ENCODE peak calls at places on chromosomes 1 and 21, in nine cellular contexts. B is NCI-H2171; E is stimulated activated CD4-positive, alpha-beta T cell treated with anti-CD3 and anti-CD28 coated beads, Interleukin-4, amount 100 ng/mL, for 4 hours; N is spleen; L is HEK293T; U is osteocyte; D is prostate gland; O is effector CD8-positive, alpha-beta T cell; C is activated naive CD8-positive, alpha-beta T cell treated with anti-CD3 and anti-CD28 coated beads, Interleukin-2, amount 50 U/mL, for 24 hours. S is an unnamed sample.

GRCh38 chr1:41365772-41366427 is 4.7 kb downstream of the FOXO6 start:
- DNase-seq in B (peak), E (peak), N (no peak), L (no peak), U (no peak), D (peak), O (peak), C (no peak), S (peak)

GRCh38 chr1:205570796-205571537 is 60.8 kb downstream of the ELK4 start:
- DNase-seq in B (no peak), E (no peak), N (no peak), L (no peak), U (no peak), D (no peak), O (no peak), C (no peak), S (no peak)

GRCh38 chr1:75795703-75796193 is 934 bp upstream of the MSH4 start:
- DNase-seq in B (no peak), E (no peak), N (no peak), L (no peak), U (no peak), D (no peak), O (no peak), C (peak), S (no peak)

GRCh38 chr1:154943649-154944421 is 7.3 kb upstream of the PMVK start:
- DNase-seq in B (no peak), E (no peak), N (no peak), L (peak), U (no peak), D (no peak), O (no peak), C (peak), S (no peak)

GRCh38 chr1:157956754-157957153 is 36.7 kb upstream of the KIRREL1 start:
- DNase-seq in B (no peak), E (no peak), N (no peak), L (no peak), U (no peak), D (no peak), O (no peak), C (no peak), S (no peak)

GRCh38 chr1:50774759-50775351 is 185.2 kb downstream of the FAF1 start:
- DNase-seq in B (peak), E (no peak), N (no peak), L (peak), U (no peak), D (peak), O (no peak), C (no peak), S (no peak)

GRCh38 chr1:47411441-47411840 is 4.6 kb upstream of the FOXE3 start:
- DNase-seq in B (no peak), E (no peak), N (no peak), L (no peak), U (no peak), D (no peak), O (no peak), C (no peak), S (no peak)

GRCh38 chr1:201551877-201552731 is 13.2 kb downstream of the NAV1 start:
- DNase-seq in B (no peak), E (no peak), N (no peak), L (no peak), U (no peak), D (no peak), O (no peak), C (no peak), S (no peak)

GRCh38 chr1:203306970-203307541 is 1.7 kb downstream of the BTG2 start:
- DNase-seq in B (no peak), E (peak), N (peak), L (no peak), U (no peak), D (no peak), O (no peak), C (peak), S (peak)

GRCh38 chr1:11456970-11457369 is 22.0 kb upstream of the DISP3 start:
- DNase-seq in B (peak), E (no peak), N (no peak), L (no peak), U (no peak), D (no peak), O (no peak), C (no peak), S (no peak)

GRCh38 chr1:227736814-227737432 is 1.7 kb downstream of the SNAP47 start:
- DNase-seq in B (no peak), E (no peak), N (no peak), L (no peak), U (no peak), D (no peak), O (no peak), C (no peak), S (no peak)

GRCh38 chr1:109104364-109105151 is 9.4 kb upstream of the ELAPOR1 start:
- DNase-seq in B (no peak), E (no peak), N (no peak), L (no peak), U (no peak), D (no peak), O (no peak), C (no peak), S (no peak)

GRCh38 chr1:53295295-53295694 is 32.6 kb downstream of the LRP8 start:
- DNase-seq in B (no peak), E (no peak), N (no peak), L (no peak), U (no peak), D (no peak), O (no peak), C (no peak), S (no peak)

GRCh38 chr21:41926807-41927171 is 27.0 kb downstream of the C2CD2 start:
- DNase-seq in B (no peak), E (no peak), N (no peak), L (no peak), U (no peak), D (no peak), O (no peak), C (no peak), S (no peak)

GRCh38 chr1:59554011-59554673 is 257.2 kb downstream of the FGGY start:
- DNase-seq in B (no peak), E (no peak), N (no peak), L (no peak), U (no peak), D (no peak), O (no peak), C (no peak), S (no peak)

GRCh38 chr1:59243978-59244377 is 52.9 kb upstream of the FGGY start:
- DNase-seq in B (no peak), E (no peak), N (no peak), L (no peak), U (no peak), D (no peak), O (no peak), C (no peak), S (no peak)

GRCh38 chr1:119008483-119009299 is 20.5 kb upstream of the TBX15 start:
- DNase-seq in B (peak), E (no peak), N (no peak), L (peak), U (no peak), D (no peak), O (no peak), C (no peak), S (no peak)

GRCh38 chr1:182556279-182556678 is 32.8 kb downstream of the RNASEL start:
- DNase-seq in B (no peak), E (no peak), N (no peak), L (no peak), U (no peak), D (no peak), O (no peak), C (no peak), S (no peak)

GRCh38 chr1:233406339-233406960 is 78.9 kb downstream of the MAP3K21 start:
- DNase-seq in B (no peak), E (no peak), N (no peak), L (no peak), U (no peak), D (no peak), O (no peak), C (no peak), S (no peak)

GRCh38 chr1:26694597-26695416 is 1.0 kb upstream of the ARID1A start:
- DNase-seq in B (no peak), E (no peak), N (no peak), L (no peak), U (no peak), D (no peak), O (no peak), C (no peak), S (no peak)

GRCh38 chr1:37919277-37919676 is 27.6 kb downstream of the INPP5B start:
- DNase-seq in B (no peak), E (no peak), N (no peak), L (peak), U (no peak), D (no peak), O (no peak), C (peak), S (no peak)

GRCh38 chr1:56461158-56462127 is 117.9 kb downstream of the PLPP3 start:
- DNase-seq in B (no peak), E (no peak), N (no peak), L (peak), U (no peak), D (no peak), O (no peak), C (no peak), S (no peak)

S was measured in upper lobe of right lung.